ENCODE peak calls at places on chromosomes 3 and 15, in five cellular contexts. One of them, this sample, is unnamed.

GRCh38 chr3:100205161-100205560 is 55.6 kb upstream of the TBC1D23 start:
- DNase-seq in fibroblast of the aortic adventitia: no peak
- DNase-seq in pancreas: no peak
- DNase-seq in body of pancreas: no peak
- DNase-seq in heart left ventricle: no peak
- DNase-seq in this sample: no peak

GRCh38 chr3:119562307-119562961 is 3.0 kb upstream of the CD80 start:
- DNase-seq in fibroblast of the aortic adventitia: no peak
- DNase-seq in pancreas: no peak
- DNase-seq in body of pancreas: no peak
- DNase-seq in heart left ventricle: no peak
- DNase-seq in this sample: no peak

GRCh38 chr3:33732394-33732793 is 14.3 kb upstream of the CLASP2 start:
- DNase-seq in fibroblast of the aortic adventitia: no peak
- DNase-seq in pancreas: no peak
- DNase-seq in body of pancreas: no peak
- DNase-seq in heart left ventricle: no peak
- DNase-seq in this sample: no peak

GRCh38 chr3:98984024-98984423 is 82.5 kb upstream of the DCBLD2 start:
- DNase-seq in fibroblast of the aortic adventitia: no peak
- DNase-seq in pancreas: no peak
- DNase-seq in body of pancreas: no peak
- DNase-seq in heart left ventricle: no peak
- DNase-seq in this sample: no peak

GRCh38 chr3:64539451-64540196 is 148.2 kb downstream of the ADAMTS9 start:
- DNase-seq in fibroblast of the aortic adventitia: peak; percentile 86
- DNase-seq in pancreas: no peak
- DNase-seq in body of pancreas: peak; percentile 34
- DNase-seq in heart left ventricle: no peak
- DNase-seq in this sample: no peak

GRCh38 chr3:170233532-170233931 is 11.3 kb downstream of the PRKCI start:
- DNase-seq in fibroblast of the aortic adventitia: peak; percentile 94
- DNase-seq in pancreas: no peak
- DNase-seq in body of pancreas: no peak
- DNase-seq in heart left ventricle: no peak
- DNase-seq in this sample: peak; percentile 75

GRCh38 chr3:171095063-171095462 is 68.5 kb upstream of the SLC2A2 start:
- DNase-seq in fibroblast of the aortic adventitia: no peak
- DNase-seq in pancreas: no peak
- DNase-seq in body of pancreas: no peak
- DNase-seq in heart left ventricle: no peak
- DNase-seq in this sample: no peak

GRCh38 chr15:89888214-89888804 is 5.5 kb downstream of the AP3S2 start:
- DNase-seq in fibroblast of the aortic adventitia: peak; percentile 84
- DNase-seq in pancreas: no peak
- DNase-seq in body of pancreas: peak; percentile 60
- DNase-seq in heart left ventricle: no peak
- DNase-seq in this sample: no peak

GRCh38 chr3:8278448-8278847 is 223.2 kb upstream of the LMCD1 start:
- DNase-seq in fibroblast of the aortic adventitia: no peak
- DNase-seq in pancreas: no peak
- DNase-seq in body of pancreas: no peak
- DNase-seq in heart left ventricle: no peak
- DNase-seq in this sample: no peak

GRCh38 chr3:79339846-79340245 is 428.0 kb downstream of the ROBO1 start:
- DNase-seq in fibroblast of the aortic adventitia: no peak
- DNase-seq in pancreas: no peak
- DNase-seq in body of pancreas: peak; percentile 62
- DNase-seq in heart left ventricle: no peak
- DNase-seq in this sample: no peak

GRCh38 chr3:50627407-50628051 is 10.6 kb downstream of the MAPKAPK3 start:
- DNase-seq in fibroblast of the aortic adventitia: peak; percentile 56
- DNase-seq in pancreas: peak; percentile 38
- DNase-seq in body of pancreas: no peak
- DNase-seq in heart left ventricle: peak; percentile 73
- DNase-seq in this sample: no peak

GRCh38 chr3:37715358-37715757 is 146.3 kb upstream of the CTDSPL start:
- DNase-seq in fibroblast of the aortic adventitia: no peak
- DNase-seq in pancreas: no peak
- DNase-seq in body of pancreas: no peak
- DNase-seq in heart left ventricle: no peak
- DNase-seq in this sample: no peak

GRCh38 chr15:101244039-101244781 is 7.6 kb downstream of the CHSY1 start:
- DNase-seq in fibroblast of the aortic adventitia: no peak
- DNase-seq in pancreas: no peak
- DNase-seq in body of pancreas: no peak
- DNase-seq in heart left ventricle: no peak
- DNase-seq in this sample: no peak

GRCh38 chr3:39141211-39141995 is 12.0 kb downstream of the CSRNP1 start:
- DNase-seq in fibroblast of the aortic adventitia: peak; percentile 63
- DNase-seq in pancreas: peak; percentile 93
- DNase-seq in body of pancreas: peak; percentile 94
- DNase-seq in heart left ventricle: peak; percentile 78
- DNase-seq in this sample: no peak

GRCh38 chr3:154886437-154886836 is 193.7 kb upstream of the MME start:
- DNase-seq in fibroblast of the aortic adventitia: peak; percentile 98
- DNase-seq in pancreas: no peak
- DNase-seq in body of pancreas: peak; percentile 9
- DNase-seq in heart left ventricle: no peak
- DNase-seq in this sample: peak; percentile 86

GRCh38 chr3:131616719-131617118 is 113.9 kb upstream of the MRPL3 start:
- DNase-seq in fibroblast of the aortic adventitia: no peak
- DNase-seq in pancreas: no peak
- DNase-seq in body of pancreas: no peak
- DNase-seq in heart left ventricle: no peak
- DNase-seq in this sample: no peak

GRCh38 chr15:33396457-33396856 is 85.7 kb downstream of the RYR3 start:
- DNase-seq in fibroblast of the aortic adventitia: no peak
- DNase-seq in pancreas: no peak
- DNase-seq in body of pancreas: no peak
- DNase-seq in heart left ventricle: no peak
- DNase-seq in this sample: no peak

GRCh38 chr3:94615275-94616065 is 552.6 kb downstream of the NSUN3 start:
- DNase-seq in fibroblast of the aortic adventitia: no peak
- DNase-seq in pancreas: no peak
- DNase-seq in body of pancreas: no peak
- DNase-seq in heart left ventricle: no peak
- DNase-seq in this sample: no peak

GRCh38 chr15:79769081-79769481 is 127.7 kb downstream of the MTHFS start:
- DNase-seq in fibroblast of the aortic adventitia: peak; percentile 2
- DNase-seq in pancreas: no peak
- DNase-seq in body of pancreas: no peak
- DNase-seq in heart left ventricle: no peak
- DNase-seq in this sample: no peak

DNA sequence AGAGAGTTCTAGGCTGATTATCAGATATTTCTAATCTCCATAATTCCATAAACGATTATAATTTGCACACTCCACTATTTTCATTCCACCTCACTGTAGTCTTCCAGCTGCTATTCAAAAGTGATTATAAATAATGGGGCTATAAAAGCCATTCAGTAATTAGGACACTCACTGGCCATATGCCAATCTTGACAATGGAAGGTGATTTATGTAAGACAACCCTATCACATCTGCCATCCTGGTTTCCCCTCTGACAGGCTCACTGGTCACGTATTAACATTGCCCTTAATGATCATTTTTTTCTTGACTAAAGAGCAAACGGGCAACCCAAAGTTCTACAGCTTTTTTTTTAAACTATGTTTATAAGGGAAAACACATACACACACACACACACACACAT is 402.4 kb downstream of the MAGI1 start:
- DNase-seq in fibroblast of the aortic adventitia: no peak
- DNase-seq in pancreas: no peak
- DNase-seq in body of pancreas: no peak
- DNase-seq in heart left ventricle: no peak
- DNase-seq in this sample: no peak
- H3K4me3 ChIP-seq in fibroblast of the aortic adventitia: no peak overlapping the region
- H3K4me3 ChIP-seq in pancreas: no peak overlapping the region
- H3K4me3 ChIP-seq in body of pancreas: no peak overlapping the region
- H3K4me3 ChIP-seq in heart left ventricle: no peak overlapping the region
- H3K4me3 ChIP-seq in this sample: no peak overlapping the region

DNA sequence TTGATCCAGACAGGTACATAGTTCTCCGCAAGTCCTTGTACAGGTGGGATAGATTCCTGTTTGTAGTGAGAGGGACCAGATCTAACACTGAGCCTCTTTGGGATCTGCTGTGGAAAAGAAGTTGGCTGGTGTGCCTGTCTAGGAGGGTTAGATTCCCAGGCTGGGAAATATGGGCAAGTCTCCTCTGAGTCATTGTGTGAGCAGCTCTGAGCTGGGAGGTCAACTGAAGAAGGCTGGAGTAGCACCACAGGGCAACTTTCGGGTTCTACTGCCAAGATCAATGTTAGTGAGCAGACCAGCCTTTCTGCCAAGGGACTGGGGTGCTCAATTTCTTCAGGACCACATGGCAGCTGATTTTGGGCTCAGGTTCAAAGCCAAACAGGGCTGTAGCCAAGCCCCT is 33.4 kb downstream of the CLDN1 start:
- DNase-seq in fibroblast of the aortic adventitia: no peak
- DNase-seq in pancreas: no peak
- DNase-seq in body of pancreas: no peak
- DNase-seq in heart left ventricle: no peak
- DNase-seq in this sample: no peak
- H3K4me3 ChIP-seq in fibroblast of the aortic adventitia: no peak overlapping the region
- H3K4me3 ChIP-seq in pancreas: no peak overlapping the region
- H3K4me3 ChIP-seq in body of pancreas: no peak overlapping the region
- H3K4me3 ChIP-seq in heart left ventricle: no peak overlapping the region
- H3K4me3 ChIP-seq in this sample: no peak overlapping the region

GRCh38 chr3:194373912-194374311 is 4.4 kb upstream of the LRRC15 start:
- DNase-seq in fibroblast of the aortic adventitia: no peak
- DNase-seq in pancreas: no peak
- DNase-seq in body of pancreas: no peak
- DNase-seq in heart left ventricle: no peak
- DNase-seq in this sample: no peak

GRCh38 chr3:194374930-194375329 is 5.4 kb upstream of the LRRC15 start:
- DNase-seq in fibroblast of the aortic adventitia: no peak
- DNase-seq in pancreas: no peak
- DNase-seq in body of pancreas: no peak
- DNase-seq in heart left ventricle: no peak
- DNase-seq in this sample: no peak

GRCh38 chr3:194377708-194378107 is 8.2 kb upstream of the LRRC15 start:
- DNase-seq in fibroblast of the aortic adventitia: no peak
- DNase-seq in pancreas: no peak
- DNase-seq in body of pancreas: no peak
- DNase-seq in heart left ventricle: no peak
- DNase-seq in this sample: no peak

GRCh38 chr3:194375921-194376570 is 6.5 kb upstream of the LRRC15 start:
- DNase-seq in fibroblast of the aortic adventitia: no peak
- DNase-seq in pancreas: no peak
- DNase-seq in body of pancreas: no peak
- DNase-seq in heart left ventricle: no peak
- DNase-seq in this sample: no peak

GRCh38 chr3:194375473-194375872 is 5.9 kb upstream of the LRRC15 start:
- DNase-seq in fibroblast of the aortic adventitia: no peak
- DNase-seq in pancreas: no peak
- DNase-seq in body of pancreas: no peak
- DNase-seq in heart left ventricle: no peak
- DNase-seq in this sample: no peak
- H3K4me3 ChIP-seq in fibroblast of the aortic adventitia: no peak overlapping the region
- H3K4me3 ChIP-seq in pancreas: no peak overlapping the region
- H3K4me3 ChIP-seq in body of pancreas: no peak overlapping the region
- H3K4me3 ChIP-seq in heart left ventricle: no peak overlapping the region
- H3K4me3 ChIP-seq in this sample: peak overlapping the region; percentile 66

GRCh38 chr15:67140078-67140833 is 74.9 kb downstream of the SMAD3 start:
- DNase-seq in fibroblast of the aortic adventitia: no peak
- DNase-seq in pancreas: no peak
- DNase-seq in body of pancreas: no peak
- DNase-seq in heart left ventricle: no peak
- DNase-seq in this sample: no peak

GRCh38 chr15:67137319-67137718 is 71.9 kb downstream of the SMAD3 start:
- DNase-seq in fibroblast of the aortic adventitia: no peak
- DNase-seq in pancreas: no peak
- DNase-seq in body of pancreas: no peak
- DNase-seq in heart left ventricle: no peak
- DNase-seq in this sample: no peak

GRCh38 chr15:67136802-67137201 is 71.4 kb downstream of the SMAD3 start:
- DNase-seq in fibroblast of the aortic adventitia: no peak
- DNase-seq in pancreas: no peak
- DNase-seq in body of pancreas: no peak
- DNase-seq in heart left ventricle: no peak
- DNase-seq in this sample: no peak

GRCh38 chr15:67137951-67138935 is 72.8 kb downstream of the SMAD3 start:
- DNase-seq in fibroblast of the aortic adventitia: peak; percentile 48
- DNase-seq in pancreas: no peak
- DNase-seq in body of pancreas: no peak
- DNase-seq in heart left ventricle: no peak
- DNase-seq in this sample: no peak

GRCh38 chr15:67138946-67139855 is 73.8 kb downstream of the SMAD3 start:
- DNase-seq in fibroblast of the aortic adventitia: peak; percentile 74
- DNase-seq in pancreas: no peak
- DNase-seq in body of pancreas: peak; percentile 86
- DNase-seq in heart left ventricle: no peak
- DNase-seq in this sample: no peak
- H3K4me3 ChIP-seq in fibroblast of the aortic adventitia: peak overlapping the region; percentile 55
- H3K4me3 ChIP-seq in pancreas: peak overlapping the region; percentile 8
- H3K4me3 ChIP-seq in body of pancreas: no peak overlapping the region
- H3K4me3 ChIP-seq in heart left ventricle: peak overlapping the region; percentile 44
- H3K4me3 ChIP-seq in this sample: peak overlapping the region; percentile 74

GRCh38 chr3:127747751-127748521 is 74.4 kb downstream of the MGLL start:
- DNase-seq in fibroblast of the aortic adventitia: peak; percentile 90
- DNase-seq in pancreas: no peak
- DNase-seq in body of pancreas: peak; percentile 66
- DNase-seq in heart left ventricle: peak; percentile 83
- DNase-seq in this sample: no peak

GRCh38 chr3:127745656-127746399 is 73.1 kb downstream of the ABTB1 start:
- DNase-seq in fibroblast of the aortic adventitia: no peak
- DNase-seq in pancreas: no peak
- DNase-seq in body of pancreas: no peak
- DNase-seq in heart left ventricle: no peak
- DNase-seq in this sample: no peak

GRCh38 chr3:127744875-127745274 is 72.1 kb downstream of the ABTB1 start:
- DNase-seq in fibroblast of the aortic adventitia: no peak
- DNase-seq in pancreas: no peak
- DNase-seq in body of pancreas: no peak
- DNase-seq in heart left ventricle: no peak
- DNase-seq in this sample: no peak

GRCh38 chr3:127747066-127747465 is 74.3 kb downstream of the ABTB1 start:
- DNase-seq in fibroblast of the aortic adventitia: no peak
- DNase-seq in pancreas: no peak
- DNase-seq in body of pancreas: no peak
- DNase-seq in heart left ventricle: no peak
- DNase-seq in this sample: no peak

DNA sequence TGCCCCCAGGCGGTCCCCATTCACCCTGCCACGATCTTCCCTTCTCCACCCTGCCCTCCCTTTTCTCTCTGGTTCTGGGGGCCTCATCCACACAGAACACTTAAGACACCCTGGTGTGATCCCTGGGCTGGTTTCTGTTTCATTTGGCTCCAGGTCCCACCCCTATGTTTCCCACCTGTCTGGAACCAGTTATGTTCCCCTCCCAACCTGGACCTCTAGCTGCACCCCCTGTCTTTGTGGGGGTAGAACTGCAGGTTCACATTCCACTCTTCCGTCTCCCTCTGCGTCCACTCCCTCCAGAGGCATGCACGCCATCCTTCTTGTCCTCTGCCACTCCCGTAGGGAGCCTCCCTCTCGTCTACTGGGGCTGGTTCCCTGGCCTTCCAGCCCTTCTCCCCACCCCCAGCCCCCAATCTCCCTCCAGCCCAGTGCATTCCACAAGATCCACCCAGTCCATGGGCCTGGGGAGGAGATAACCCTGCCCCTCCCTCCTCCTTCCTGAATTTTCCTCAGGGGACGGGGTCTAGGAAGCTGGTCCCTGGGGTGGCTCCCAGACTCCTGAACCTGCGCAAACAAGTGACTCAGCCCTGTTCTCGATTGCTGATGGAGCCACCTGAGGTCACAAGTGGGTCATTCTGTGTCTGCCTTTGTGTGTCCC is 73.8 kb downstream of the ABTB1 start:
- DNase-seq in fibroblast of the aortic adventitia: no peak
- DNase-seq in pancreas: no peak
- DNase-seq in body of pancreas: no peak
- DNase-seq in heart left ventricle: no peak
- DNase-seq in this sample: no peak
- H3K4me3 ChIP-seq in fibroblast of the aortic adventitia: no peak overlapping the region
- H3K4me3 ChIP-seq in pancreas: no peak overlapping the region
- H3K4me3 ChIP-seq in body of pancreas: no peak overlapping the region
- H3K4me3 ChIP-seq in heart left ventricle: no peak overlapping the region
- H3K4me3 ChIP-seq in this sample: no peak overlapping the region